ENCODE peak calls at places on chromosomes 2 and 18, in four cellular contexts. C, T, D and B are unnamed samples.

GRCh38 chr18:23226930-23227728 is 91.8 kb downstream of the CABLES1 start:
- DNase-seq in D (no peak), T (peak), C (no peak), B (no peak)

GRCh38 chr2:71619230-71619741 is 165.9 kb downstream of the DYSF start:
- DNase-seq in D (no peak), T (no peak), C (no peak), B (no peak)

GRCh38 chr2:72134408-72134996 is 13.2 kb downstream of the CYP26B1 start:
- DNase-seq in D (no peak), C (no peak), T (no peak), B (no peak)

GRCh38 chr2:124283090-124283489 is 258.0 kb downstream of the CNTNAP5 start:
- DNase-seq in D (no peak), C (no peak), T (peak), B (no peak)

GRCh38 chr2:29071032-29071975 is 3.0 kb downstream of the PCARE start:
- DNase-seq in T (no peak), D (no peak), C (no peak), B (no peak)

GRCh38 chr2:73282924-73283544 is 1.2 kb downstream of the FBXO41 start:
- DNase-seq in T (no peak), D (no peak), C (no peak), B (no peak)

GRCh38 chr2:74658516-74658915 is 4.5 kb downstream of the SEMA4F start:
- DNase-seq in C (no peak), D (no peak), T (peak), B (no peak)

GRCh38 chr2:11852526-11853196 is 106.2 kb downstream of the LPIN1 start:
- DNase-seq in D (no peak), C (no peak), T (no peak), B (no peak)

GRCh38 chr2:241553512-241553830 is 5.1 kb upstream of the BOK start:
- DNase-seq in T (no peak), D (no peak), C (no peak), B (no peak)

GRCh38 chr2:54957321-54957999 is 92.8 kb downstream of the RTN4 start:
- DNase-seq in T (no peak), D (no peak), C (no peak), B (no peak)